ENCODE peak calls at places on chromosome 20, in six cellular contexts. One of them, this sample, is unnamed.

GRCh38 chr20:57838670-57839142 is 128.9 kb upstream of the PMEPA1 start:
- DNase-seq in fibroblast of mammary gland: no peak
- DNase-seq in CD8-positive, alpha-beta T cell: peak
- DNase-seq in fibroblast of pulmonary artery: no peak
- DNase-seq in stomach: no peak
- DNase-seq in astrocyte of the spinal cord: peak
- DNase-seq in this sample: peak

GRCh38 chr20:39245685-39246311 is 283.7 kb downstream of the DHX35 start:
- DNase-seq in fibroblast of mammary gland: no peak
- DNase-seq in CD8-positive, alpha-beta T cell: no peak
- DNase-seq in fibroblast of pulmonary artery: no peak
- DNase-seq in stomach: no peak
- DNase-seq in astrocyte of the spinal cord: no peak
- DNase-seq in this sample: no peak

GRCh38 chr20:2750343-2751251 is 49.8 kb downstream of the CPXM1 start:
- DNase-seq in fibroblast of mammary gland: peak
- DNase-seq in CD8-positive, alpha-beta T cell: no peak
- DNase-seq in fibroblast of pulmonary artery: peak
- DNase-seq in stomach: peak
- DNase-seq in astrocyte of the spinal cord: no peak
- DNase-seq in this sample: peak

GRCh38 chr20:37243076-37243936 is 18.3 kb downstream of the GHRH start:
- DNase-seq in fibroblast of mammary gland: no peak
- DNase-seq in CD8-positive, alpha-beta T cell: no peak
- DNase-seq in fibroblast of pulmonary artery: no peak
- DNase-seq in stomach: no peak
- DNase-seq in astrocyte of the spinal cord: no peak
- DNase-seq in this sample: no peak

GRCh38 chr20:59082981-59083380 is 40.4 kb upstream of the PRELID3B start:
- DNase-seq in fibroblast of mammary gland: peak
- DNase-seq in CD8-positive, alpha-beta T cell: no peak
- DNase-seq in fibroblast of pulmonary artery: peak
- DNase-seq in stomach: no peak
- DNase-seq in astrocyte of the spinal cord: no peak
- DNase-seq in this sample: peak

GRCh38 chr20:54662064-54662463 is 186.7 kb downstream of the DOK5 start:
- DNase-seq in fibroblast of mammary gland: no peak
- DNase-seq in CD8-positive, alpha-beta T cell: no peak
- DNase-seq in fibroblast of pulmonary artery: no peak
- DNase-seq in stomach: no peak
- DNase-seq in astrocyte of the spinal cord: no peak
- DNase-seq in this sample: no peak

GRCh38 chr20:48801197-48801596 is 26.6 kb downstream of the PREX1 start:
- DNase-seq in fibroblast of mammary gland: no peak
- DNase-seq in CD8-positive, alpha-beta T cell: no peak
- DNase-seq in fibroblast of pulmonary artery: no peak
- DNase-seq in stomach: no peak
- DNase-seq in astrocyte of the spinal cord: no peak
- DNase-seq in this sample: no peak

GRCh38 chr20:58228484-58229197 is at the start of gene ANKRD60:
- DNase-seq in fibroblast of mammary gland: peak
- DNase-seq in CD8-positive, alpha-beta T cell: peak
- DNase-seq in fibroblast of pulmonary artery: peak
- DNase-seq in stomach: no peak
- DNase-seq in astrocyte of the spinal cord: peak
- DNase-seq in this sample: peak

GRCh38 chr20:24164360-24164759 is 175.8 kb upstream of the GGTLC1 start:
- DNase-seq in fibroblast of mammary gland: no peak
- DNase-seq in CD8-positive, alpha-beta T cell: peak
- DNase-seq in fibroblast of pulmonary artery: peak
- DNase-seq in stomach: no peak
- DNase-seq in astrocyte of the spinal cord: peak
- DNase-seq in this sample: no peak

GRCh38 chr20:64049060-64049886 is at the start of gene SOX18:
- DNase-seq in fibroblast of mammary gland: peak
- DNase-seq in CD8-positive, alpha-beta T cell: no peak
- DNase-seq in fibroblast of pulmonary artery: peak
- DNase-seq in stomach: no peak
- DNase-seq in astrocyte of the spinal cord: no peak
- DNase-seq in this sample: no peak

GRCh38 chr20:64045346-64046011 is 4.0 kb downstream of the SOX18 start:
- DNase-seq in fibroblast of mammary gland: no peak
- DNase-seq in CD8-positive, alpha-beta T cell: no peak
- DNase-seq in fibroblast of pulmonary artery: no peak
- DNase-seq in stomach: no peak
- DNase-seq in astrocyte of the spinal cord: no peak
- DNase-seq in this sample: no peak

GRCh38 chr20:64048402-64049044 is 916 bp downstream of the SOX18 start:
- DNase-seq in fibroblast of mammary gland: no peak
- DNase-seq in CD8-positive, alpha-beta T cell: no peak
- DNase-seq in fibroblast of pulmonary artery: no peak
- DNase-seq in stomach: no peak
- DNase-seq in astrocyte of the spinal cord: no peak
- DNase-seq in this sample: no peak

GRCh38 chr20:64047968-64048401 is 1.5 kb downstream of the SOX18 start:
- DNase-seq in fibroblast of mammary gland: no peak
- DNase-seq in CD8-positive, alpha-beta T cell: no peak
- DNase-seq in fibroblast of pulmonary artery: no peak
- DNase-seq in stomach: no peak
- DNase-seq in astrocyte of the spinal cord: no peak
- DNase-seq in this sample: no peak

DNA sequence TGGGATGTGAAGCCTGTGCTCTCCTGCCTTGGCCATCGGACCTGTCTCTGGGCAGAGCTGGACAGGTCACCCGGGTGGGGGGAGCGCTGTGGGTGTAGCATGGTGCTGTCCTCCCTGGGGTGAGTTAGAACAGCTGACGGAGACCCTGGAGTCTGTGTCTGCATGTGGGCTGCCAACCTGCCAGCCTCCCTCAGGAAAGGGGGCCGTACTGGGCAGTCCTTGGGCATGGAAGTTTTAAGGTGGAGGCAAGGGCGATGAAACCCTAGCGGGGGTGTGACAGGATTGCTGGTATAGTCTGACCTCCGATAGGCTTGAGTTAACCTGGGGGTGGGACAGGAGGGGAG is 2.4 kb downstream of the SOX18 start:
- DNase-seq in fibroblast of mammary gland: no peak
- DNase-seq in CD8-positive, alpha-beta T cell: no peak
- DNase-seq in fibroblast of pulmonary artery: no peak
- DNase-seq in stomach: no peak
- DNase-seq in astrocyte of the spinal cord: no peak
- DNase-seq in this sample: no peak
- H3K4me3 ChIP-seq in fibroblast of mammary gland: no peak
- H3K4me3 ChIP-seq in CD8-positive, alpha-beta T cell: no peak
- H3K4me3 ChIP-seq in fibroblast of pulmonary artery: no peak
- H3K4me3 ChIP-seq in stomach: peak
- H3K4me3 ChIP-seq in astrocyte of the spinal cord: no peak
- H3K4me3 ChIP-seq in this sample: no peak

DNA sequence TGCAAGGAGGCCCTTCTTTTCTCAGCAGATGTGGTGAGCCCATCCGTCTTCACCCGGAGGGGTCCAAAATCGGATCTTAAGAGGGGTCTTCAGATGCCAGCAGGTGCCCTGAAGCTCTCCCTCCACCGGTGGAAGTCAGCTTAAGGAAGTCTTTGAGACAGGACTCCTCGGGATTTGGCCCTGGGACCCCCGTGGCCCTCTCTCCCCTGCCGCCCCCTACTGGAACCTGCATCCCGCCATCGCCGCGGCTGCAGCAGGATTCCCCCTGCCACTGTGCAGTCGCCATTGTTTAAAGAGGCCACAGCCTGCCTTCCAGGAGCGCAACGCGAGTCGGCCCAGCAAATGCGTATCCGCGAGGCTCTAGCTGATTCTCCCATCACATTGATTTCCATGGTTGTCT is 292.5 kb upstream of the ZNF337 start:
- DNase-seq in fibroblast of mammary gland: no peak
- DNase-seq in CD8-positive, alpha-beta T cell: no peak
- DNase-seq in fibroblast of pulmonary artery: no peak
- DNase-seq in stomach: no peak
- DNase-seq in astrocyte of the spinal cord: no peak
- DNase-seq in this sample: no peak
- TF ChIP-seq CTCF in fibroblast of mammary gland: no peak
- TF ChIP-seq CTCF in CD8-positive, alpha-beta T cell: no peak
- TF ChIP-seq CTCF in fibroblast of pulmonary artery: no peak
- TF ChIP-seq CTCF in stomach: no peak
- TF ChIP-seq CTCF in astrocyte of the spinal cord: no peak
- TF ChIP-seq CTCF in this sample: no peak

DNA sequence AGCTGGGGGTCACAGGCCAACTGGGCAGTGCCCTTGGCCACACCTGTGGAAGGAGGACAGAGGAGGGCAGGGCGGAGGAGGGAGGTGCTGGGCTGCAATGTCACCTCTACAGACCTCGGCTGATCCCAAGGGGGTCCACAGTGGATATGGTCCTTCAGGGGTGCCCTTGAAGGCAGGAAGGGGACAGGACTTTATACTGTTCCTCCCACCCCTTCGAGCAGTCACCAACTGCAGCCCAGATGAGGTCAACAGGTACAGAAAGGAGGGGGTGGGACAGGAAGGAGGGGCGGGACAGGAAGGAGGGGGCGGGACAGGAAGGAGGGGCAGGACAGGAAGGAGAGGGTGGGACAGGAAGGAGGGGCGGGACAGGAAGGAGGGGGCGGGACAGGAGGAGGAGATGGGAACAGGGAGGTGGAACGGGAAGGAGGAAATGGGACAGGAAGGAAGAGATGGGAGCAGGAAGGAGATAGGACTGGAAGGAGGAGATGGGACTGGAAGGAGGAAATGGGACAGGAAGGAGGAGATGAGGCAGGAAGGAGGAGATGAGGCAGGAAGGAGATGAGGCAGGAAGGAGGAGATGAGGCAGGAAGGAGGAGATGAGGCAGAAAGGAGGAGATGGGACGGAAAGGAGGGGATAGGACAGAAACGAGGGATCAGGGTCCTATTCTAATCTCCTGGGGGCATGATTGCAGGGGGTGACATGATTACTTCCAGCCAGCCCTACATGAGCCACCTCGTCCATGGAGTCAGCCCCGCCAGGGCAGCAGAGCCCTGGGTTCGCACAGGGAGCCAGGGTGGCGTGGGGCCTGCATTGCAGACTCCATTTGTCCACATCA is 19.4 kb upstream of the MRGBP start:
- DNase-seq in fibroblast of mammary gland: no peak
- DNase-seq in CD8-positive, alpha-beta T cell: peak
- DNase-seq in fibroblast of pulmonary artery: no peak
- DNase-seq in stomach: peak
- DNase-seq in astrocyte of the spinal cord: no peak
- DNase-seq in this sample: no peak
- H3K4me3 ChIP-seq in fibroblast of mammary gland: no peak
- H3K4me3 ChIP-seq in CD8-positive, alpha-beta T cell: peak
- H3K4me3 ChIP-seq in fibroblast of pulmonary artery: no peak
- H3K4me3 ChIP-seq in stomach: no peak
- H3K4me3 ChIP-seq in astrocyte of the spinal cord: no peak
- H3K4me3 ChIP-seq in this sample: no peak

GRCh38 chr20:50073500-50073899 is 39.5 kb downstream of the UBE2V1 start:
- DNase-seq in fibroblast of mammary gland: no peak
- DNase-seq in CD8-positive, alpha-beta T cell: no peak
- DNase-seq in fibroblast of pulmonary artery: no peak
- DNase-seq in stomach: no peak
- DNase-seq in astrocyte of the spinal cord: no peak
- DNase-seq in this sample: no peak

GRCh38 chr20:50067461-50067860 is 45.5 kb downstream of the UBE2V1 start:
- DNase-seq in fibroblast of mammary gland: no peak
- DNase-seq in CD8-positive, alpha-beta T cell: no peak
- DNase-seq in fibroblast of pulmonary artery: no peak
- DNase-seq in stomach: no peak
- DNase-seq in astrocyte of the spinal cord: no peak
- DNase-seq in this sample: no peak

GRCh38 chr20:50071039-50071888 is 41.7 kb downstream of the UBE2V1 start:
- DNase-seq in fibroblast of mammary gland: peak
- DNase-seq in CD8-positive, alpha-beta T cell: peak
- DNase-seq in fibroblast of pulmonary artery: peak
- DNase-seq in stomach: peak
- DNase-seq in astrocyte of the spinal cord: peak
- DNase-seq in this sample: peak

GRCh38 chr20:50068041-50068651 is 44.8 kb downstream of the UBE2V1 start:
- DNase-seq in fibroblast of mammary gland: no peak
- DNase-seq in CD8-positive, alpha-beta T cell: no peak
- DNase-seq in fibroblast of pulmonary artery: no peak
- DNase-seq in stomach: no peak
- DNase-seq in astrocyte of the spinal cord: no peak
- DNase-seq in this sample: no peak

GRCh38 chr20:50070361-50070760 is 42.6 kb downstream of the UBE2V1 start:
- DNase-seq in fibroblast of mammary gland: no peak
- DNase-seq in CD8-positive, alpha-beta T cell: no peak
- DNase-seq in fibroblast of pulmonary artery: no peak
- DNase-seq in stomach: no peak
- DNase-seq in astrocyte of the spinal cord: no peak
- DNase-seq in this sample: no peak
- TF ChIP-seq CTCF in fibroblast of mammary gland: no peak
- TF ChIP-seq CTCF in CD8-positive, alpha-beta T cell: no peak
- TF ChIP-seq CTCF in fibroblast of pulmonary artery: no peak
- TF ChIP-seq CTCF in stomach: no peak
- TF ChIP-seq CTCF in astrocyte of the spinal cord: no peak
- TF ChIP-seq CTCF in this sample: no peak

GRCh38 chr20:21191839-21192238 is 66.0 kb downstream of the KIZ start:
- DNase-seq in fibroblast of mammary gland: no peak
- DNase-seq in CD8-positive, alpha-beta T cell: no peak
- DNase-seq in fibroblast of pulmonary artery: peak
- DNase-seq in stomach: no peak
- DNase-seq in astrocyte of the spinal cord: no peak
- DNase-seq in this sample: no peak

GRCh38 chr20:21185849-21186248 is 60.0 kb downstream of the KIZ start:
- DNase-seq in fibroblast of mammary gland: no peak
- DNase-seq in CD8-positive, alpha-beta T cell: no peak
- DNase-seq in fibroblast of pulmonary artery: no peak
- DNase-seq in stomach: no peak
- DNase-seq in astrocyte of the spinal cord: no peak
- DNase-seq in this sample: no peak

GRCh38 chr20:21189761-21190523 is 64.1 kb downstream of the KIZ start:
- DNase-seq in fibroblast of mammary gland: no peak
- DNase-seq in CD8-positive, alpha-beta T cell: no peak
- DNase-seq in fibroblast of pulmonary artery: no peak
- DNase-seq in stomach: no peak
- DNase-seq in astrocyte of the spinal cord: no peak
- DNase-seq in this sample: no peak

DNA sequence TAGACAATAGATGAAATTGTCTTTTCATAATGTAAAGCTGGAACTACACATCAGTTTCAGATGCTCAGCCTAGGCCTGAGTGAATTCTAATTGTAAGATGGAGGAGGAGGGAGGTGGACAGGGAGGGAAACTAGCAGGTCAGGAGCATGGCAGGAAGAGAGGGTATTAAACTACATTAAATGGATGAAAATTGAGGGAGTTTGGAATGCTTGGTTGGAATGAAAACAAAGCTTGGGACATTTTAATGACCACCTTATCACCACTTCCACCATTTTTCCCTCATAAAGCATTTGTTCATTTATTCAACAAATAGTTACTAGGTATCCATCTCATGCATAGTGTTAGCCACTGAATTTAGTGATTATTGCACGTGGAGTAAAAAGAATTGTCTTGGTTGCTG is 65.0 kb downstream of the KIZ start:
- DNase-seq in fibroblast of mammary gland: no peak
- DNase-seq in CD8-positive, alpha-beta T cell: no peak
- DNase-seq in fibroblast of pulmonary artery: no peak
- DNase-seq in stomach: no peak
- DNase-seq in astrocyte of the spinal cord: no peak
- DNase-seq in this sample: no peak
- H3K4me3 ChIP-seq in fibroblast of mammary gland: no peak
- H3K4me3 ChIP-seq in CD8-positive, alpha-beta T cell: no peak
- H3K4me3 ChIP-seq in fibroblast of pulmonary artery: no peak
- H3K4me3 ChIP-seq in stomach: no peak
- H3K4me3 ChIP-seq in astrocyte of the spinal cord: no peak
- H3K4me3 ChIP-seq in this sample: no peak

This sample was measured in AG10803.